ENCODE peak calls at places on chromosomes 16 and 17, in six cellular contexts. J is mucosa of descending colon, C is nephron progenitor cell, Y is cardiac muscle cell, V is A549, P is heart left ventricle. Z is an unnamed sample.

GRCh38 chr17:33013596-33014375 is 22.1 kb downstream of the SPACA3 start:
- DNase-seq in V (no peak), Y (no peak), P (no peak), C (no peak), J (no peak), Z (no peak)

GRCh38 chr17:31580331-31581021 is 189.0 kb downstream of the RAB11FIP4 start:
- DNase-seq in P (no peak), J (peak; percentile 68), V (no peak), Y (no peak), C (no peak), Z (no peak)

GRCh38 chr16:87487361-87487924 is 5.4 kb downstream of the ZCCHC14 start:
- DNase-seq in P (no peak), Y (peak; percentile 30), J (peak; percentile 89), C (no peak), V (no peak), Z (no peak)

GRCh38 chr16:31010539-31010938 is at the start of gene STX1B:
- DNase-seq in J (no peak), Y (peak; percentile 77), V (no peak), P (no peak), C (peak; percentile 88), Z (no peak)

GRCh38 chr16:5730783-5731182 is 633.2 kb upstream of the EEF2KMT start:
- DNase-seq in Y (no peak), J (no peak), C (no peak), P (no peak), V (no peak), Z (no peak)

GRCh38 chr16:85651822-85652430 is 36.8 kb downstream of the GINS2 start:
- DNase-seq in P (no peak), V (no peak), C (no peak), Y (no peak), J (peak; percentile 44), Z (no peak)

GRCh38 chr16:72126429-72126765 is 32.8 kb downstream of the DHX38 start:
- DNase-seq in C (no peak), Y (no peak), J (no peak), V (no peak), P (no peak), Z (no peak)

GRCh38 chr17:38893612-38894011 is 23.8 kb downstream of the LASP1 start:
- DNase-seq in Y (no peak), V (no peak), P (peak; percentile 84), C (no peak), J (no peak), Z (no peak)

GRCh38 chr16:1281517-1281916 is 25.6 kb downstream of the TPSD1 start:
- DNase-seq in J (no peak), Y (no peak), C (no peak), P (no peak), V (no peak), Z (no peak)

GRCh38 chr17:40092581-40092980 is 7.8 kb downstream of the NR1D1 start:
- DNase-seq in J (no peak), Y (no peak), C (no peak), P (no peak), V (no peak), Z (no peak)

GRCh38 chr17:61402978-61403845 is 3.6 kb downstream of the TBX2 start:
- DNase-seq in V (no peak), Y (peak; percentile 39), P (peak; percentile 69), C (no peak), J (peak; percentile 46), Z (no peak)

GRCh38 chr17:36001862-36002603 is 680 bp upstream of the CCL15 start:
- DNase-seq in V (no peak), C (no peak), J (peak; percentile 88), P (no peak), Y (peak; percentile 37), Z (no peak)

GRCh38 chr17:7748098-7748775 is 30.7 kb downstream of the DNAH2 start:
- DNase-seq in V (no peak), P (no peak), J (no peak), C (no peak), Y (peak; percentile 56), Z (no peak)

GRCh38 chr17:75755990-75756389 is 9.0 kb downstream of the GALK1 start:
- DNase-seq in J (peak; percentile 15), P (peak; percentile 37), C (no peak), Y (no peak), V (no peak), Z (no peak)

DNA sequence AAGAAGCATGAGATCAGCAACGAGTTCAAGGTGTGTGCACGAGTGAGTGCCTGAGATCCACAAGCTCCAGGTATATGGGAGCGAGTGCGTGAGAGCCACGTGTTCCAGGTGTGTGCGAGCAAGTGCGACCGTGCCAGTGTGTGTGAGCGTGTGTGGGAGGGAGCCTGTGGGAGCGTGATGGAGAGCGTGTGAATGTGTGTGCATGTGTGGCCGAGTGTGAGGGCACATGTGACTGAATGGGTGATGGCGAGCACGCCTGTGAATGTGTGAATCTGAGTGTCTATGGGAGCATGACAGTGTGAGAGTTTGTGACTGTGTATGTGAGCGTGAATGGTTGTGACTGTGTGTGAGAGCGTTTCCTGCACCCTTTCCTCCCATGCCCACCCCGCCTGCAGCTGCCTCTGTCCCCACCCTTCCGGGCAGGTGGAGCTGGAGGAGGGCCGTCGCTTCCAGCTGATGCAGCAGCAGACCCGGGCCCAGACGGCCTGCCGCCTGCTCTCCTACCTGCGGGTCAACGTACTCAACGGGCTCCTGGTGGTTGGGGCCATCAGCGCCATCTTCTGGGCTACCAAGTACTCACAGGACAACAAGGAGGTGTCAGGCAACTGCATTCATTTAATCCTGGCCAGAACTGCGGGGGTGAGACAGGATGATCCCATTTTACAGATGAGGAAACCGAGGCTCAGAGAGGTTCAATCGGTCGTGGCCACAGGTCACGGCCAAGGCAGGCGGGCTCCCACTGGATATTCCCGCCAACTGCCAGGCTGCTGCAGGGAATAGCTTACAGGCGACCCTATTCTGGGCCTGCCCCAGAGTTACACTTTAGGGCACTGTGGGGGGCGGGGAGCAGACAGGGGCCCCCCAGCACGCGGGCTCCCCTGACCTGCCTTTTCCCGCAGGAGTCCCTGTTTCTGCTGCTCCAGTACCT is 3.7 kb downstream of the TMC8 start:
- DNase-seq in C (peak; percentile 53), J (peak; percentile 89), Y (peak; percentile 50), V (peak; percentile 79), P (no peak), Z (peak; percentile 81)
- TF ChIP-seq CTCF in C (peak; percentile 37), J (peak; percentile 14), Y (peak; percentile 48), V (peak; percentile 65), P (peak; percentile 63), Z (peak; percentile 77)

DNA sequence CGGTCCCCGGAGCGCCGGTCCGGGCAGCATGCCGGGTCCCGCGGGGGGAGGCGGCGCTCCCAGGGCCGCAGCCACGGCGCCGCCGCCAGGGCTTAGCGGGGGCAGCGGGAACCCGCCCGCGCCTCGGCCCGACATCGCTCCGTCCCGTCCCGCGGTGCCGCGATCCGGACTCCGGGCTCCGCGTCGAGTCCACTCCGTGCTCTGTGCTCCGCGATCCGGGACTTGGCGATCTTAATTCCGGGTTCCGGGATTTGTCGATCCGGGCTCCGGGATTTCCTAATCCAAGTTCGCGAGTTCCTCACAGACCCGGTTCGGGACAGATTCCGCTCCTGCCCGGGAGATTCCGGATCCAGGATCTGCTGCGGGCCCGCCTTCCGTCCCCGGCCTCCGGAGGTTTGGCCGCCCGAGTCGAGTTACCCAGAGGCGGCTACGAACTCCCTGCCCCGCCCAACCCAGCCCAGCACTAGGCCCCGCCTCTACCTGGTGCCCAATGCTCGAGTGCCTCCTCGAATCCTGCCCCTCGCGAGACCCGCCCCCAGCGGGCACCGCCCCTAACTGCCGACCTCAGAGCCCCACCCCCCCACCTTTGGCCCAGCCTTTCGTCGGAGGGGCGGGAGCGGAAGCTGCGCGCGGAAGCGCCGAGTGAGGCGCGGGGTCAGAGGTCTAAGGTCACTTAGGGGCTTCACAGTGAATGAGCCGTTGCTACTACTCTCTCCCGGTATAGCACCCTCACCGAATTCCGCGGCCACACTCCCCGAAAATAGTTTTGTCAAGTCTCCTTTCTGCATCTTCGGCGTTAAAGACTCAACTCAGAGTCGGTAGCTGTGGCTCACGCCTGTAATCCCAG is at the start of gene SMARCD2:
- DNase-seq in Y (peak; percentile 99), P (peak; percentile 100), V (peak; percentile 90), J (peak; percentile 100), C (peak; percentile 99), Z (peak; percentile 99)
- TF ChIP-seq CTCF in Y (no peak), P (peak; percentile 7), V (no peak), J (no peak), C (no peak), Z (no peak)

DNA sequence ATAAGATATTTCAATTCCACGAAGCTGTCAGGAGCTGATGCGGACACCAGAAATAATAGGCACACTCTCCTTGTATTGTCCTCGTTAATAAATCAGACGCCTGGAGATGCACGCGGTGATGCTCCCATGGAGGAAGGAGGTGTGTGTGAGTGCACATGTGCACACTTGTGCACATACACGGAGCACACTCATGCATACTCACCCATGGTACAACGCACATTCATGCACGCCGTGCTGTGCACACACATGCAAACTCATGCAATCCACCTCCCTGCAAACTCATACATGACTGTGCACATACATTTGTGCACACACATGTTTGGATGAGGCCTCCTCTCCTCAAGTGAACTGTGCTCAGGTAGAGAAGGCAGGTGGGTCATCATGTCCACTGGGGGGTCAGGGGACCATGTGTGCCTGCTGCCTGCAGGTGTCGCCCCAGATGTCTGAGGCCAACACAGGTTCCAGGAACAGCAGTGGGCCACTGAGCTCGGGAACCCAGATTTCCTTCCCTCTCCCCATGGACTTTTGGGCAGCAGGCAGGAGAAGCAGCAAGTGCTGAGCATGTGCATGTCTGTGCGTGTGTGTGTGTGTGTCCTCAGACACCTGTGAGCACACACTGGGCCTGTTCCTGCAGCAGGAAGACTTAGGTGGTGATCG is 165.3 kb downstream of the SDK2 start:
- DNase-seq in P (no peak), J (no peak), Y (no peak), V (peak; percentile 36), C (no peak), Z (no peak)
- TF ChIP-seq CTCF in P (no peak), J (no peak), Y (no peak), V (peak; percentile 34), C (peak; percentile 17), Z (peak; percentile 49)

GRCh38 chr17:44977065-44977464 is 9.0 kb upstream of the C1QL1 start:
- DNase-seq in Y (no peak), V (no peak), J (no peak), P (no peak), C (no peak), Z (no peak)
- TF ChIP-seq CTCF in Y (no peak), V (peak; percentile 33), J (no peak), P (no peak), C (no peak), Z (peak; percentile 16)

GRCh38 chr17:49841548-49841947 is 6.3 kb downstream of the TAC4 start:
- DNase-seq in Y (no peak), V (no peak), P (no peak), J (no peak), C (no peak), Z (no peak)
- TF ChIP-seq CTCF in Y (peak; percentile 19), V (no peak), P (no peak), J (no peak), C (no peak), Z (no peak)

Z was measured in GM06990.